ENCODE peak calls at places on chromosomes 13 and 19, in five cellular contexts. C is AG09319, N is neural crest cell, I is Daoy, J is ACHN. P is an unnamed sample.

GRCh38 chr13:74883834-74884233 is 598.1 kb downstream of the TBC1D4 start:
- DNase-seq in C (no peak), N (no peak), I (no peak), J (no peak), P (no peak)

GRCh38 chr19:47035495-47036232 is 12.8 kb downstream of the TMEM160 start:
- DNase-seq in C (peak), N (peak), I (peak), J (peak), P (peak)

GRCh38 chr19:10183926-10184325 is 10.8 kb downstream of the DNMT1 start:
- DNase-seq in C (no peak), N (no peak), I (no peak), J (no peak), P (no peak)

GRCh38 chr19:51136891-51137551 is 5.1 kb upstream of the SIGLEC7 start:
- DNase-seq in C (no peak), N (no peak), I (peak), J (no peak), P (no peak)

GRCh38 chr19:16338470-16339360 is 14.1 kb downstream of the KLF2 start:
- DNase-seq in C (peak), N (no peak), I (peak), J (peak), P (peak)

GRCh38 chr19:48760514-48761221 is 5.3 kb downstream of the FGF21 start:
- DNase-seq in C (no peak), N (no peak), I (peak), J (no peak), P (no peak)

GRCh38 chr19:20661150-20661819 is at the start of gene ZNF626:
- DNase-seq in C (peak), N (peak), I (peak), J (no peak), P (peak)

GRCh38 chr13:99774644-99775043 is 196.9 kb downstream of the ZIC5 start:
- DNase-seq in C (no peak), N (no peak), I (no peak), J (no peak), P (no peak)

GRCh38 chr13:101301053-101301452 is 115.3 kb downstream of the NALCN start:
- DNase-seq in C (no peak), N (no peak), I (no peak), J (no peak), P (no peak)

GRCh38 chr19:56725829-56726424 is 54.4 kb upstream of the ZNF835 start:
- DNase-seq in C (no peak), N (no peak), I (peak), J (no peak), P (no peak)

GRCh38 chr19:39032164-39032918 is at the start of gene FBXO27:
- DNase-seq in C (no peak), N (peak), I (peak), J (peak), P (no peak)

GRCh38 chr13:46516624-46517318 is 36.2 kb upstream of the LRCH1 start:
- DNase-seq in C (no peak), N (no peak), I (no peak), J (no peak), P (no peak)

GRCh38 chr13:67229438-67230242 is 496 bp downstream of the PCDH9 start:
- DNase-seq in C (no peak), N (no peak), I (no peak), J (peak), P (peak)

GRCh38 chr13:36297600-36298338 is at the start of gene CCDC169:
- DNase-seq in C (no peak), N (peak), I (peak), J (peak), P (peak)

GRCh38 chr19:32303193-32303592 is 42.2 kb upstream of the ZNF507 start:
- DNase-seq in C (no peak), N (no peak), I (no peak), J (no peak), P (no peak)

GRCh38 chr13:111049791-111050538 is 65.1 kb upstream of the ARHGEF7 start:
- DNase-seq in C (no peak), N (no peak), I (no peak), J (peak), P (peak)

GRCh38 chr13:42048625-42049453 is at the start of gene DGKH:
- DNase-seq in C (peak), N (peak), I (peak), J (peak), P (peak)

GRCh38 chr13:23445794-23446193 is 12.3 kb upstream of the SACS start:
- DNase-seq in C (no peak), N (no peak), I (peak), J (no peak), P (no peak)

GRCh38 chr19:12994701-12995595 is at the start of gene NFIX:
- DNase-seq in C (no peak), N (no peak), I (peak), J (peak), P (peak)

GRCh38 chr13:97307882-97308624 is 85.9 kb downstream of the MBNL2 start:
- DNase-seq in C (no peak), N (no peak), I (peak), J (peak), P (peak)

GRCh38 chr19:7673995-7674667 is 2.8 kb upstream of the MCEMP1 start:
- DNase-seq in C (peak), N (peak), I (peak), J (peak), P (peak)

GRCh38 chr19:51181913-51182419 is 39.9 kb downstream of the SIGLEC7 start:
- DNase-seq in C (no peak), N (no peak), I (peak), J (no peak), P (no peak)

GRCh38 chr19:46898731-46899130 is 37.9 kb downstream of the ARHGAP35 start:
- DNase-seq in C (no peak), N (no peak), I (peak), J (no peak), P (peak)

GRCh38 chr19:30564551-30565011 is 192.4 kb downstream of the ZNF536 start:
- DNase-seq in C (no peak), N (no peak), I (no peak), J (no peak), P (no peak)

GRCh38 chr13:42333613-42334328 is 61.8 kb downstream of the AKAP11 start:
- DNase-seq in C (no peak), N (no peak), I (peak), J (peak), P (peak)

GRCh38 chr19:5718579-5719273 is 1.2 kb downstream of the LONP1 start:
- DNase-seq in C (peak), N (no peak), I (peak), J (peak), P (peak)

GRCh38 chr19:38900220-38900629 is 456 bp downstream of the NFKBIB start:
- DNase-seq in C (no peak), N (no peak), I (no peak), J (peak), P (no peak)

GRCh38 chr19:45976180-45976579 is 2.5 kb upstream of the NOVA2 start:
- DNase-seq in C (no peak), N (no peak), I (no peak), J (no peak), P (no peak)

GRCh38 chr13:94646904-94647303 is 45.2 kb downstream of the GPR180 start:
- DNase-seq in C (no peak), N (no peak), I (no peak), J (no peak), P (no peak)

P was measured in amniotic epithelial cell.